ENCODE peak calls at places on chromosomes 1 and 21, in five cellular contexts. T, E, R, C and U are unnamed samples.
A peak's percentile ranks its signal among the peaks of the same experiment; 100 is the strongest.

GRCh38 chr1:173127369-173128307 is 76.9 kb upstream of the TNFSF18 start:
- DNase-seq in R (no peak), T (peak; percentile 43), C (no peak), E (no peak), U (no peak)

GRCh38 chr1:24216254-24216653 is 29.2 kb upstream of the IFNLR1 start:
- DNase-seq in C (peak; percentile 89), E (no peak), T (peak; percentile 23), R (peak; percentile 62), U (peak; percentile 69)

GRCh38 chr1:162363823-162364222 is 12.8 kb downstream of the SPATA46 start:
- DNase-seq in C (no peak), E (no peak), R (no peak), T (no peak), U (no peak)

GRCh38 chr1:181159451-181160151 is 71.1 kb downstream of the IER5 start:
- DNase-seq in R (no peak), E (peak; percentile 82), C (no peak), T (no peak), U (no peak)

GRCh38 chr1:219495737-219496408 is 117.0 kb downstream of the ZC3H11B start:
- DNase-seq in T (no peak), C (peak; percentile 81), R (peak; percentile 69), E (no peak), U (no peak)

GRCh38 chr1:116971965-116972675 is 29.4 kb upstream of the CD101 start:
- DNase-seq in T (no peak), E (no peak), R (no peak), C (no peak), U (peak; percentile 19)

GRCh38 chr1:23163395-23163794 is 5.3 kb downstream of the LUZP1 start:
- DNase-seq in T (no peak), C (no peak), R (no peak), E (no peak), U (no peak)

GRCh38 chr1:207883660-207884245 is 27.2 kb downstream of the CD34 start:
- DNase-seq in T (no peak), E (no peak), R (peak; percentile 57), C (no peak), U (peak; percentile 16)

GRCh38 chr1:208107817-208108608 is 136.2 kb downstream of the PLXNA2 start:
- DNase-seq in C (no peak), R (no peak), T (no peak), E (no peak), U (no peak)

GRCh38 chr1:23923592-23924495 is 10.7 kb upstream of the CNR2 start:
- DNase-seq in T (no peak), C (no peak), E (no peak), R (no peak), U (no peak)

GRCh38 chr21:35563885-35564451 is 496.4 kb downstream of the SETD4 start:
- DNase-seq in T (peak; percentile 26), R (peak; percentile 80), E (peak; percentile 22), C (peak; percentile 17), U (no peak)

GRCh38 chr1:207056673-207057072 is 3.6 kb downstream of the PFKFB2 start:
- DNase-seq in C (no peak), R (no peak), E (peak; percentile 63), T (no peak), U (no peak)

GRCh38 chr1:206890690-206891089 is 6.6 kb upstream of the IL24 start:
- DNase-seq in E (no peak), T (no peak), C (no peak), R (no peak), U (no peak)

GRCh38 chr1:222073307-222073995 is 331.6 kb upstream of the DUSP10 start:
- DNase-seq in C (no peak), T (no peak), E (no peak), R (no peak), U (no peak)